ENCODE peak calls at places on chromosome 1, in six cellular contexts. One of them, this sample, is unnamed.

GRCh38 chr1:39158330-39159086 is 46.0 kb upstream of the MACF1 start:
- DNase-seq in NCI-H345: peak
- DNase-seq in psoas muscle: no peak
- DNase-seq in T-cell: no peak
- DNase-seq in Panc1: peak
- DNase-seq in fibroblast of the aortic adventitia: no peak
- DNase-seq in this sample: no peak

GRCh38 chr1:18556364-18556763 is 74.3 kb upstream of the PAX7 start:
- DNase-seq in NCI-H345: no peak
- DNase-seq in psoas muscle: no peak
- DNase-seq in T-cell: no peak
- DNase-seq in Panc1: no peak
- DNase-seq in fibroblast of the aortic adventitia: peak
- DNase-seq in this sample: peak

GRCh38 chr1:185316163-185317033 is 645 bp downstream of the IVNS1ABP start:
- DNase-seq in NCI-H345: peak
- DNase-seq in psoas muscle: peak
- DNase-seq in T-cell: peak
- DNase-seq in Panc1: peak
- DNase-seq in fibroblast of the aortic adventitia: peak
- DNase-seq in this sample: peak

GRCh38 chr1:34057347-34057746 is 107.7 kb downstream of the CSMD2 start:
- DNase-seq in NCI-H345: no peak
- DNase-seq in psoas muscle: no peak
- DNase-seq in T-cell: no peak
- DNase-seq in Panc1: no peak
- DNase-seq in fibroblast of the aortic adventitia: no peak
- DNase-seq in this sample: peak

GRCh38 chr1:64476251-64476952 is 6.5 kb downstream of the CACHD1 start:
- DNase-seq in NCI-H345: no peak
- DNase-seq in psoas muscle: no peak
- DNase-seq in T-cell: no peak
- DNase-seq in Panc1: no peak
- DNase-seq in fibroblast of the aortic adventitia: peak
- DNase-seq in this sample: no peak

GRCh38 chr1:26027716-26028489 is 6.3 kb downstream of the EXTL1 start:
- DNase-seq in NCI-H345: no peak
- DNase-seq in psoas muscle: no peak
- DNase-seq in T-cell: no peak
- DNase-seq in Panc1: no peak
- DNase-seq in fibroblast of the aortic adventitia: no peak
- DNase-seq in this sample: no peak

GRCh38 chr1:150001415-150001814 is 9.1 kb downstream of the OTUD7B start:
- DNase-seq in NCI-H345: no peak
- DNase-seq in psoas muscle: no peak
- DNase-seq in T-cell: no peak
- DNase-seq in Panc1: no peak
- DNase-seq in fibroblast of the aortic adventitia: peak
- DNase-seq in this sample: no peak

GRCh38 chr1:158003409-158003805 is 10.0 kb downstream of the KIRREL1 start:
- DNase-seq in NCI-H345: no peak
- DNase-seq in psoas muscle: no peak
- DNase-seq in T-cell: no peak
- DNase-seq in Panc1: no peak
- DNase-seq in fibroblast of the aortic adventitia: peak
- DNase-seq in this sample: no peak

GRCh38 chr1:185016880-185017279 is 28.5 kb upstream of the RNF2 start:
- DNase-seq in NCI-H345: no peak
- DNase-seq in psoas muscle: no peak
- DNase-seq in T-cell: no peak
- DNase-seq in Panc1: no peak
- DNase-seq in fibroblast of the aortic adventitia: peak
- DNase-seq in this sample: no peak

GRCh38 chr1:38489844-38490270 is 369.7 kb downstream of the RRAGC start:
- DNase-seq in NCI-H345: no peak
- DNase-seq in psoas muscle: no peak
- DNase-seq in T-cell: peak
- DNase-seq in Panc1: no peak
- DNase-seq in fibroblast of the aortic adventitia: no peak
- DNase-seq in this sample: peak

GRCh38 chr1:66300986-66301451 is 232.9 kb upstream of the SGIP1 start:
- DNase-seq in NCI-H345: no peak
- DNase-seq in psoas muscle: no peak
- DNase-seq in T-cell: peak
- DNase-seq in Panc1: no peak
- DNase-seq in fibroblast of the aortic adventitia: peak
- DNase-seq in this sample: no peak

GRCh38 chr1:48102766-48103165 is 105.6 kb upstream of the TRABD2B start:
- DNase-seq in NCI-H345: no peak
- DNase-seq in psoas muscle: no peak
- DNase-seq in T-cell: no peak
- DNase-seq in Panc1: no peak
- DNase-seq in fibroblast of the aortic adventitia: no peak
- DNase-seq in this sample: no peak

GRCh38 chr1:204437796-204438570 is 26.4 kb upstream of the PPP1R15B start:
- DNase-seq in NCI-H345: no peak
- DNase-seq in psoas muscle: no peak
- DNase-seq in T-cell: no peak
- DNase-seq in Panc1: no peak
- DNase-seq in fibroblast of the aortic adventitia: no peak
- DNase-seq in this sample: no peak

GRCh38 chr1:51610637-51611036 is 6.3 kb upstream of the OSBPL9 start:
- DNase-seq in NCI-H345: no peak
- DNase-seq in psoas muscle: no peak
- DNase-seq in T-cell: no peak
- DNase-seq in Panc1: no peak
- DNase-seq in fibroblast of the aortic adventitia: no peak
- DNase-seq in this sample: no peak

GRCh38 chr1:12595839-12596821 is 21.9 kb downstream of the DHRS3 start:
- DNase-seq in NCI-H345: no peak
- DNase-seq in psoas muscle: peak
- DNase-seq in T-cell: no peak
- DNase-seq in Panc1: no peak
- DNase-seq in fibroblast of the aortic adventitia: peak
- DNase-seq in this sample: peak

GRCh38 chr1:15354580-15354965 is 55.1 kb upstream of the EFHD2 start:
- DNase-seq in NCI-H345: no peak
- DNase-seq in psoas muscle: no peak
- DNase-seq in T-cell: no peak
- DNase-seq in Panc1: no peak
- DNase-seq in fibroblast of the aortic adventitia: peak
- DNase-seq in this sample: no peak